ENCODE peak calls at places on chromosome 5, in nine cellular contexts. L is nucleus accumbens, O is foreskin fibroblast, Q is neural progenitor cell, S is NCI-H774, N is HTR-8/SVneo, G is brain microvascular endothelial cell, K is cardiac fibroblast, C is Panc1. I is an unnamed sample.

GRCh38 chr5:158658439-158659230 is 441.1 kb downstream of the EBF1 start:
- DNase-seq in L (no peak), O (peak; percentile 51), Q (peak; percentile 59), S (no peak), N (no peak), G (peak; percentile 65), K (no peak), C (no peak), I (peak; percentile 54)

GRCh38 chr5:168681556-168682183 is 102.5 kb upstream of the PANK3 start:
- DNase-seq in L (no peak), O (peak; percentile 90), Q (peak; percentile 9), S (no peak), N (no peak), G (peak; percentile 52), K (peak; percentile 94), C (no peak), I (peak; percentile 38)

GRCh38 chr5:74613283-74613682 is 27.2 kb downstream of the ENC1 start:
- DNase-seq in L (no peak), O (no peak), Q (no peak), S (no peak), N (no peak), G (no peak), K (no peak), C (no peak), I (no peak)

GRCh38 chr5:115428676-115429075 is 115.9 kb downstream of the FEM1C start:
- DNase-seq in L (no peak), O (no peak), Q (peak; percentile 14), S (no peak), N (no peak), G (no peak), K (no peak), C (no peak), I (no peak)

GRCh38 chr5:159098285-159099048 is 1.2 kb downstream of the EBF1 start:
- DNase-seq in L (no peak), O (no peak), Q (no peak), S (no peak), N (no peak), G (no peak), K (no peak), C (no peak), I (no peak)

GRCh38 chr5:143200781-143201398 is 202.6 kb downstream of the NR3C1 start:
- DNase-seq in L (no peak), O (peak; percentile 86), Q (no peak), S (no peak), N (peak; percentile 65), G (peak; percentile 81), K (peak; percentile 87), C (no peak), I (peak; percentile 80)

GRCh38 chr5:125059255-125060050 is 313.0 kb upstream of the ZNF608 start:
- DNase-seq in L (no peak), O (peak; percentile 43), Q (peak; percentile 39), S (no peak), N (no peak), G (peak; percentile 14), K (no peak), C (no peak), I (peak; percentile 86)

GRCh38 chr5:91383027-91383955 is at the start of gene ARRDC3:
- DNase-seq in L (peak; percentile 93), O (peak; percentile 96), Q (peak; percentile 98), S (peak; percentile 96), N (peak; percentile 85), G (peak; percentile 95), K (peak; percentile 98), C (peak; percentile 90), I (peak; percentile 97)

GRCh38 chr5:168788107-168788506 is 208.9 kb upstream of the PANK3 start:
- DNase-seq in L (no peak), O (no peak), Q (no peak), S (no peak), N (no peak), G (no peak), K (no peak), C (no peak), I (no peak)

GRCh38 chr5:42944989-42945388 is 95.1 kb downstream of the ANXA2R start:
- DNase-seq in L (no peak), O (peak; percentile 88), Q (no peak), S (no peak), N (peak; percentile 93), G (peak; percentile 92), K (peak; percentile 93), C (peak; percentile 80), I (peak; percentile 94)

GRCh38 chr5:41115281-41115680 is 44.1 kb upstream of the MROH2B start:
- DNase-seq in L (no peak), O (no peak), Q (no peak), S (no peak), N (no peak), G (peak; percentile 65), K (peak; percentile 90), C (no peak), I (peak; percentile 87)

GRCh38 chr5:32865475-32865874 is 154.4 kb downstream of the NPR3 start:
- DNase-seq in L (no peak), O (peak; percentile 63), Q (no peak), S (no peak), N (no peak), G (no peak), K (no peak), C (no peak), I (peak; percentile 51)

GRCh38 chr5:2756764-2757163 is 5.3 kb upstream of the IRX2 start:
- DNase-seq in L (no peak), O (peak; percentile 33), Q (no peak), S (peak; percentile 56), N (no peak), G (no peak), K (no peak), C (no peak), I (no peak)

GRCh38 chr5:141814064-141814982 is 63.9 kb downstream of the PCDH1 start:
- DNase-seq in L (peak; percentile 36), O (no peak), Q (peak; percentile 82), S (peak; percentile 32), N (peak; percentile 60), G (peak; percentile 9), K (peak; percentile 27), C (peak; percentile 22), I (no peak)

GRCh38 chr5:110086658-110087388 is 397.1 kb downstream of the MAN2A1 start:
- DNase-seq in L (no peak), O (peak; percentile 80), Q (no peak), S (no peak), N (no peak), G (peak; percentile 76), K (peak; percentile 78), C (peak; percentile 22), I (peak; percentile 94)

GRCh38 chr5:144880513-144880912 is 709.8 kb downstream of the KCTD16 start:
- DNase-seq in L (no peak), O (no peak), Q (no peak), S (no peak), N (no peak), G (no peak), K (no peak), C (no peak), I (no peak)

GRCh38 chr5:179918742-179919486 is 11.2 kb upstream of the TBC1D9B start:
- DNase-seq in L (no peak), O (no peak), Q (no peak), S (no peak), N (no peak), G (no peak), K (no peak), C (no peak), I (no peak)

GRCh38 chr5:146817973-146818372 is 60.6 kb downstream of the PPP2R2B start:
- DNase-seq in L (no peak), O (no peak), Q (no peak), S (no peak), N (no peak), G (no peak), K (no peak), C (no peak), I (no peak)

I was measured in astrocyte of the spinal cord.